ENCODE peak calls at places on chromosomes 3 and 15, in four cellular contexts. V is heart right ventricle; U is CD4-positive, alpha-beta T cell; F is cardiac muscle cell. Z is an unnamed sample.

GRCh38 chr3:134483195-134483890 is 2.4 kb downstream of the ANAPC13 start:
- DNase-seq in V (no peak), U (no peak), F (peak), Z (no peak)

GRCh38 chr3:13123765-13124164 is 50.5 kb upstream of the IQSEC1 start:
- DNase-seq in V (no peak), U (no peak), F (no peak), Z (no peak)

GRCh38 chr3:134704556-134704955 is 53.7 kb upstream of the KY start:
- DNase-seq in V (no peak), U (no peak), F (no peak), Z (no peak)

GRCh38 chr3:41652931-41653330 is 309.0 kb downstream of the ULK4 start:
- DNase-seq in V (no peak), U (no peak), F (no peak), Z (no peak)

GRCh38 chr15:64877435-64877834 is 34.3 kb upstream of the ANKDD1A start:
- DNase-seq in V (peak), U (no peak), F (peak), Z (peak)

GRCh38 chr3:13045904-13046568 is 27.2 kb downstream of the IQSEC1 start:
- DNase-seq in V (peak), U (no peak), F (no peak), Z (no peak)

GRCh38 chr3:7518471-7518870 is 657.6 kb downstream of the GRM7 start:
- DNase-seq in V (peak), U (no peak), F (peak), Z (no peak)

GRCh38 chr15:96296264-96296663 is 34.2 kb upstream of the NR2F2 start:
- DNase-seq in V (no peak), U (no peak), F (peak), Z (no peak)

GRCh38 chr3:151923901-151924300 is 50.5 kb downstream of the SUCNR1 start:
- DNase-seq in V (no peak), U (no peak), F (no peak), Z (no peak)

GRCh38 chr3:11641316-11641682 is 2.4 kb downstream of the VGLL4 start:
- DNase-seq in V (no peak), U (no peak), F (peak), Z (no peak)

GRCh38 chr3:101796076-101796475 is 17.1 kb downstream of the NXPE3 start:
- DNase-seq in V (no peak), U (no peak), F (no peak), Z (no peak)

GRCh38 chr3:61574854-61575253 is 13.5 kb downstream of the PTPRG start:
- DNase-seq in V (no peak), U (no peak), F (peak), Z (no peak)

GRCh38 chr3:113063126-113063894 is 72.5 kb downstream of the GTPBP8 start:
- DNase-seq in V (no peak), U (no peak), F (no peak), Z (no peak)

GRCh38 chr3:126263539-126263938 is 83.2 kb upstream of the ALDH1L1 start:
- DNase-seq in V (no peak), U (no peak), F (no peak), Z (no peak)

GRCh38 chr3:190701096-190701532 is 161.4 kb downstream of the GMNC start:
- DNase-seq in V (peak), U (no peak), F (peak), Z (no peak)

GRCh38 chr3:58469096-58469495 is 22.8 kb upstream of the KCTD6 start:
- DNase-seq in V (no peak), U (no peak), F (no peak), Z (no peak)

GRCh38 chr3:139491966-139492365 is 15.7 kb upstream of the RBP2 start:
- DNase-seq in V (no peak), U (no peak), F (no peak), Z (no peak)

GRCh38 chr3:30098206-30098605 is 508.2 kb upstream of the TGFBR2 start:
- DNase-seq in V (no peak), U (no peak), F (no peak), Z (no peak)

GRCh38 chr3:65883614-65884013 is 155.1 kb downstream of the MAGI1 start:
- DNase-seq in V (no peak), U (no peak), F (peak), Z (no peak)

GRCh38 chr15:83292317-83292716 is 7.9 kb upstream of the BNC1 start:
- DNase-seq in V (no peak), U (no peak), F (no peak), Z (no peak)

GRCh38 chr3:8879347-8879944 is 83.8 kb downstream of the RAD18 start:
- DNase-seq in V (no peak), U (no peak), F (no peak), Z (no peak)

GRCh38 chr3:33064929-33065328 is 32.0 kb downstream of the GLB1 start:
- DNase-seq in V (no peak), U (no peak), F (no peak), Z (no peak)

GRCh38 chr3:47475029-47475569 is 642 bp downstream of the SCAP start:
- DNase-seq in V (no peak), U (no peak), F (peak), Z (no peak)

GRCh38 chr3:136036306-136036705 is 70.8 kb downstream of the PPP2R3A start:
- DNase-seq in V (no peak), U (no peak), F (no peak), Z (no peak)

GRCh38 chr3:184015381-184016019 is 2.2 kb downstream of the ABCC5 start:
- DNase-seq in V (peak), U (no peak), F (no peak), Z (no peak)

GRCh38 chr3:52453496-52454234 is at the start of gene TNNC1:
- DNase-seq in V (peak), U (no peak), F (no peak), Z (no peak)

GRCh38 chr15:58684751-58685150 is 64.8 kb downstream of the ADAM10 start:
- DNase-seq in V (no peak), U (no peak), F (no peak), Z (no peak)
- H3K27ac ChIP-seq in V (no peak), U (no peak), F (peak), Z (no peak)

GRCh38 chr15:22958487-22959280 is 21.5 kb downstream of the CYFIP1 start:
- DNase-seq in V (no peak), U (no peak), F (no peak), Z (no peak)
- H3K27ac ChIP-seq in V (no peak), U (no peak), F (peak), Z (no peak)

DNA sequence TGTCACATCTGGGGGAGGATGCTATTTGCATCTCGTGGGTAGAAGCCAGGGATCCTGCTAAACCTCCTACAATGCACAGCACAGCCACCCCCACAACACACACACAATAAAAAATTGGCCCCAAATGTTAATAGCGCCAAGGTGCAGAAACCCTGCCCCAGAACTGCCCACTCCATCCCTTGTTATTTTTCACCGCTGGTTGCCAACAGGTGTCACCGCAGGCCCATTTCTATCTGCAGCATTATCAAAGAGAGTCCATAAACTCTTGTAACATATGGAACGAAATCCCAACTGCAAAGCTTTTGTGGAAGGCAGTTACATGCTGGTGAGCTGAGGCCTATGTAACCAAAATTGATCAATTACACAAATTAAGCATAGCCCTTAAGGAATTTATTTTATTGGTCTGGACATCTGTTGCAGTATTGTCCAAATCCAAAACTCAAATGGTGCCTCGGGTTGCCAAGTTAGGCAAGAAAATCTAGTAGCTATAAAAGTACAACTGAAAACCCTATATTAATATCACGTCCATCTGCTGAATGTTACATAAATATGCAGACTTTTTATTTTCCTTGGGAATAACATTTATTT is 66.2 kb downstream of the SAMMSON start:
- DNase-seq in V (no peak), U (no peak), F (no peak), Z (no peak)
- H3K27ac ChIP-seq in V (no peak), U (no peak), F (no peak), Z (no peak)

GRCh38 chr3:64031540-64032533 is 8.5 kb upstream of the PSMD6 start:
- DNase-seq in V (no peak), U (no peak), F (no peak), Z (no peak)
- H3K27ac ChIP-seq in V (no peak), U (no peak), F (no peak), Z (no peak)

GRCh38 chr3:115615451-115615850 is 7.9 kb upstream of the GAP43 start:
- DNase-seq in V (no peak), U (no peak), F (no peak), Z (no peak)
- H3K27ac ChIP-seq in V (no peak), U (no peak), F (no peak), Z (no peak)

GRCh38 chr15:99250001-99250400 is 620 bp upstream of the TTC23 start:
- DNase-seq in V (no peak), U (no peak), F (no peak), Z (no peak)
- H3K27ac ChIP-seq in V (peak), U (no peak), F (peak), Z (no peak)

GRCh38 chr15:49328941-49329340 is 94.1 kb upstream of the FGF7 start:
- DNase-seq in V (no peak), U (no peak), F (no peak), Z (no peak)
- H3K27ac ChIP-seq in V (no peak), U (no peak), F (no peak), Z (no peak)

GRCh38 chr15:99732268-99732641 is 982 bp downstream of the LYSMD4 start:
- DNase-seq in V (no peak), U (no peak), F (peak), Z (no peak)
- H3K27ac ChIP-seq in V (peak), U (no peak), F (no peak), Z (no peak)